ENCODE peak calls at places on chromosomes 12 and 14, in eight cellular contexts. I is activated T-helper 1 cell treated with anti-CD3 and anti-CD28 coated beads, Interleukin-12 subunit alpha, Interleukin-12 subunit beta, Interleukin-2, Interleukin-4 antibody, amounts not matched to agents 30 ng/mL and 10 ng/mL and 1 ng/mL, durations not matched to agents 14 hours and 24 hours and 36 hours; M is activated CD8-positive, alpha-beta T cell treated with anti-CD3 and anti-CD28 coated beads for 36 hours; J is endothelial cell; Z is Calu3; B is stimulated activated CD8-positive, alpha-beta memory T cell treated with anti-CD3 and anti-CD28 coated beads, Interleukin-4, amount 100 ng/mL, for 4 hours; F is activated naive CD8-positive, alpha-beta T cell treated with anti-CD3 and anti-CD28 coated beads, Interleukin-2, amount 10 ng/mL, durations not matched to agents 7 days and 5 days; A is sciatic nerve. L is an unnamed sample.

GRCh38 chr12:105836235-105836634 is 302.5 kb downstream of the NUAK1 start:
- DNase-seq in I (no peak), M (no peak), J (no peak), Z (no peak), B (no peak), F (no peak), A (no peak), L (no peak)

GRCh38 chr14:30601579-30601916 is 20.6 kb upstream of the SCFD1 start:
- DNase-seq in I (no peak), M (no peak), J (no peak), Z (no peak), B (no peak), F (no peak), A (no peak), L (no peak)

GRCh38 chr12:120669055-120669828 is 17.7 kb upstream of the MLEC start:
- DNase-seq in I (no peak), M (no peak), J (no peak), Z (peak), B (no peak), F (no peak), A (no peak), L (no peak)

GRCh38 chr12:9587903-9588600 is 19.7 kb downstream of the KLRB1 start:
- DNase-seq in I (no peak), M (no peak), J (no peak), Z (no peak), B (no peak), F (no peak), A (no peak), L (no peak)

GRCh38 chr14:52059614-52060013 is 9.2 kb downstream of the NID2 start:
- DNase-seq in I (no peak), M (no peak), J (no peak), Z (no peak), B (no peak), F (no peak), A (no peak), L (no peak)

GRCh38 chr14:29462271-29462670 is 465.4 kb downstream of the PRKD1 start:
- DNase-seq in I (no peak), M (no peak), J (no peak), Z (no peak), B (no peak), F (no peak), A (no peak), L (no peak)

GRCh38 chr12:25256826-25257225 is 6.1 kb upstream of the KRAS start:
- DNase-seq in I (no peak), M (no peak), J (no peak), Z (no peak), B (no peak), F (no peak), A (no peak), L (no peak)

GRCh38 chr12:65634626-65635331 is 189.5 kb upstream of the HMGA2 start:
- DNase-seq in I (no peak), M (no peak), J (no peak), Z (peak), B (no peak), F (no peak), A (no peak), L (no peak)

GRCh38 chr12:4154672-4155225 is 118.8 kb upstream of the CCND2 start:
- DNase-seq in I (no peak), M (no peak), J (no peak), Z (no peak), B (no peak), F (no peak), A (no peak), L (no peak)

GRCh38 chr12:60191676-60192359 is 596.0 kb downstream of the SLC16A7 start:
- DNase-seq in I (no peak), M (no peak), J (no peak), Z (no peak), B (no peak), F (no peak), A (no peak), L (no peak)

GRCh38 chr14:97177016-97177415 is 379.8 kb downstream of the VRK1 start:
- DNase-seq in I (no peak), M (peak), J (peak), Z (peak), B (no peak), F (no peak), A (no peak), L (peak)

GRCh38 chr14:59133202-59133601 is 55.3 kb upstream of the DAAM1 start:
- DNase-seq in I (no peak), M (no peak), J (no peak), Z (no peak), B (no peak), F (no peak), A (no peak), L (no peak)

GRCh38 chr14:91997492-91997891 is 42.4 kb downstream of the TRIP11 start:
- DNase-seq in I (no peak), M (no peak), J (no peak), Z (no peak), B (no peak), F (no peak), A (no peak), L (no peak)

GRCh38 chr12:29415111-29415510 is 34.1 kb upstream of the ERGIC2 start:
- DNase-seq in I (no peak), M (no peak), J (no peak), Z (no peak), B (no peak), F (no peak), A (no peak), L (no peak)

GRCh38 chr12:85138833-85139232 is 102.7 kb downstream of the LRRIQ1 start:
- DNase-seq in I (no peak), M (no peak), J (no peak), Z (no peak), B (no peak), F (no peak), A (no peak), L (no peak)

GRCh38 chr12:126337556-126337955 is 1272.3 kb downstream of the AACS start:
- DNase-seq in I (no peak), M (no peak), J (no peak), Z (no peak), B (no peak), F (no peak), A (no peak), L (no peak)

GRCh38 chr12:53051058-53051880 is 1.4 kb downstream of the TNS2 start:
- DNase-seq in I (no peak), M (no peak), J (no peak), Z (no peak), B (no peak), F (peak), A (peak), L (peak)

GRCh38 chr12:9098463-9099026 is 17.2 kb downstream of the A2M start:
- DNase-seq in I (no peak), M (no peak), J (no peak), Z (no peak), B (no peak), F (no peak), A (no peak), L (no peak)

GRCh38 chr14:69079188-69079742 is 73.7 kb downstream of the DCAF5 start:
- DNase-seq in I (no peak), M (no peak), J (no peak), Z (peak), B (no peak), F (no peak), A (no peak), L (no peak)

GRCh38 chr12:107092669-107093546 is 441 bp downstream of the CRY1 start:
- DNase-seq in I (peak), M (peak), J (peak), Z (peak), B (peak), F (no peak), A (peak), L (peak)

GRCh38 chr14:77145975-77146740 is 4.6 kb upstream of the ZDHHC22 start:
- DNase-seq in I (no peak), M (no peak), J (no peak), Z (no peak), B (no peak), F (no peak), A (no peak), L (no peak)

GRCh38 chr14:94543450-94544123 is 17.7 kb upstream of the SERPINA4 start:
- DNase-seq in I (no peak), M (no peak), J (no peak), Z (no peak), B (no peak), F (no peak), A (no peak), L (no peak)

GRCh38 chr12:46377678-46378077 is 5.1 kb upstream of the SLC38A2 start:
- DNase-seq in I (no peak), M (peak), J (no peak), Z (no peak), B (no peak), F (no peak), A (no peak), L (no peak)

GRCh38 chr14:52328286-52328685 is 14.2 kb downstream of the PTGER2 start:
- DNase-seq in I (no peak), M (no peak), J (no peak), Z (no peak), B (no peak), F (no peak), A (no peak), L (no peak)

GRCh38 chr14:105059917-105060565 is 5.2 kb downstream of the GPR132 start:
- DNase-seq in I (no peak), M (peak), J (no peak), Z (no peak), B (no peak), F (peak), A (no peak), L (no peak)

GRCh38 chr14:66708262-66708661 is 200.3 kb downstream of the GPHN start:
- DNase-seq in I (no peak), M (no peak), J (no peak), Z (no peak), B (no peak), F (no peak), A (no peak), L (no peak)

GRCh38 chr12:66859751-66860440 is 181.0 kb upstream of the GRIP1 start:
- DNase-seq in I (no peak), M (no peak), J (no peak), Z (no peak), B (no peak), F (no peak), A (no peak), L (no peak)

GRCh38 chr12:47095446-47096236 is 15.9 kb upstream of the AMIGO2 start:
- DNase-seq in I (no peak), M (no peak), J (no peak), Z (no peak), B (no peak), F (no peak), A (no peak), L (no peak)

GRCh38 chr12:132505105-132505851 is 15.3 kb downstream of the FBRSL1 start:
- DNase-seq in I (no peak), M (no peak), J (no peak), Z (no peak), B (no peak), F (no peak), A (no peak), L (no peak)

GRCh38 chr12:96218989-96219678 is 25.0 kb downstream of the ELK3 start:
- DNase-seq in I (no peak), M (no peak), J (no peak), Z (peak), B (no peak), F (no peak), A (no peak), L (no peak)

GRCh38 chr12:22409071-22409951 is 74.8 kb upstream of the ST8SIA1 start:
- DNase-seq in I (peak), M (peak), J (no peak), Z (no peak), B (no peak), F (no peak), A (no peak), L (peak)

GRCh38 chr14:20609215-20610001 is 18.2 kb upstream of the RNASE12 start:
- DNase-seq in I (peak), M (peak), J (peak), Z (peak), B (peak), F (peak), A (peak), L (peak)

GRCh38 chr12:42360747-42361403 is 34.9 kb downstream of the PPHLN1 start:
- DNase-seq in I (no peak), M (peak), J (no peak), Z (no peak), B (no peak), F (no peak), A (no peak), L (no peak)

GRCh38 chr14:33530358-33530757 is 420.5 kb downstream of the EGLN3 start:
- DNase-seq in I (no peak), M (no peak), J (no peak), Z (no peak), B (no peak), F (no peak), A (no peak), L (no peak)

GRCh38 chr12:125657681-125658080 is 592.4 kb downstream of the AACS start:
- DNase-seq in I (no peak), M (no peak), J (no peak), Z (no peak), B (no peak), F (no peak), A (no peak), L (no peak)

GRCh38 chr14:63986789-63987533 is 134.2 kb downstream of the SYNE2 start:
- DNase-seq in I (no peak), M (no peak), J (no peak), Z (no peak), B (no peak), F (no peak), A (no peak), L (no peak)

GRCh38 chr12:51592034-51592705 is 1.1 kb downstream of the SCN8A start:
- DNase-seq in I (no peak), M (no peak), J (no peak), Z (no peak), B (no peak), F (no peak), A (no peak), L (peak)

GRCh38 chr14:22226381-22226780 is 362.6 kb downstream of the DAD1 start:
- DNase-seq in I (no peak), M (peak), J (no peak), Z (peak), B (no peak), F (no peak), A (no peak), L (no peak)

GRCh38 chr14:101810897-101811620 is 49.5 kb downstream of the PPP2R5C start:
- DNase-seq in I (no peak), M (peak), J (no peak), Z (no peak), B (no peak), F (no peak), A (no peak), L (no peak)